ENCODE peak calls at places on chromosomes 13 and 19, in four cellular contexts. U is GM23248, M is AG04450, D is iris pigment epithelial cell. F is an unnamed sample.
A peak's percentile ranks its signal among the peaks of the same experiment; 100 is the strongest.

GRCh38 chr13:111639994-111640393 is 319.6 kb downstream of the TEX29 start:
- DNase-seq in M (no peak), D (no peak), U (no peak), F (no peak)

GRCh38 chr13:79549355-79550106 is 68.6 kb downstream of the NDFIP2 start:
- DNase-seq in D (peak; percentile 65), M (no peak), U (no peak), F (no peak)

GRCh38 chr19:3867971-3868769 is 668 bp downstream of the ZFR2 start:
- DNase-seq in M (no peak), U (no peak), D (no peak), F (no peak)

GRCh38 chr13:76489299-76489698 is 396.9 kb downstream of the KCTD12 start:
- DNase-seq in D (no peak), M (no peak), U (no peak), F (no peak)

GRCh38 chr19:11261902-11262839 is at the start of gene DOCK6:
- DNase-seq in D (no peak), U (peak; percentile 72), M (no peak), F (no peak)

GRCh38 chr19:9485140-9485539 is 13.3 kb downstream of the ZNF560 start:
- DNase-seq in U (peak; percentile 5), M (no peak), D (no peak), F (no peak)

GRCh38 chr19:55179570-55180484 is at the start of gene SYT5:
- DNase-seq in D (no peak), U (peak; percentile 59), M (no peak), F (no peak)

GRCh38 chr19:495440-496332 is 600 bp upstream of the MADCAM1 start:
- DNase-seq in U (peak; percentile 61), M (no peak), D (no peak), F (no peak)

GRCh38 chr13:51501592-51502205 is 48.9 kb upstream of the INTS6 start:
- DNase-seq in D (peak; percentile 58), U (peak; percentile 82), M (no peak), F (no peak)

GRCh38 chr19:15702590-15702930 is 25.3 kb upstream of the OR10H2 start:
- DNase-seq in U (peak; percentile 26), M (no peak), D (peak; percentile 46), F (no peak)

GRCh38 chr13:81987159-81987558 is 1646.2 kb upstream of the SPRY2 start:
- DNase-seq in D (no peak), M (no peak), U (no peak), F (no peak)

GRCh38 chr13:74206061-74206561 is 71.9 kb upstream of the KLF12 start:
- DNase-seq in M (peak; percentile 77), U (peak; percentile 74), D (peak; percentile 78), F (no peak)